ENCODE peak calls at places on chromosomes 16 and 17, in four cellular contexts. T is SK-N-SH, H is HepG2, E is GM12878. A is an unnamed sample.

GRCh38 chr16:71373073-71373472 is 14.6 kb downstream of the CALB2 start:
- DNase-seq in H (no peak), T (no peak), E (no peak), A (no peak)

GRCh38 chr16:14486520-14487303 is 143.3 kb downstream of the PARN start:
- DNase-seq in E (no peak), T (peak; percentile 68), H (peak; percentile 98), A (no peak)

GRCh38 chr17:70855401-70856054 is 686.2 kb downstream of the KCNJ2 start:
- DNase-seq in E (no peak), H (no peak), T (no peak), A (no peak)

GRCh38 chr17:50863221-50863843 is 2.8 kb downstream of the TOB1 start:
- DNase-seq in T (peak; percentile 80), E (no peak), H (peak; percentile 66), A (no peak)

GRCh38 chr17:80861360-80861861 is 130.2 kb upstream of the CHMP6 start:
- DNase-seq in H (no peak), T (peak; percentile 91), E (no peak), A (no peak)

GRCh38 chr17:49514374-49514738 is 19.3 kb downstream of the NGFR start:
- DNase-seq in T (peak; percentile 78), H (peak; percentile 67), E (no peak), A (peak; percentile 72)

GRCh38 chr17:80848449-80849102 is 143.1 kb upstream of the CHMP6 start:
- DNase-seq in H (no peak), T (no peak), E (no peak), A (no peak)

GRCh38 chr16:26365555-26365954 is 673.8 kb downstream of the HS3ST4 start:
- DNase-seq in T (no peak), E (no peak), H (no peak), A (no peak)

GRCh38 chr17:11880714-11881113 is 116.6 kb downstream of the ZNF18 start:
- DNase-seq in E (no peak), T (peak; percentile 22), H (peak; percentile 52), A (no peak)

GRCh38 chr17:78998311-78999055 is 11.1 kb downstream of the CANT1 start:
- DNase-seq in T (peak; percentile 96), H (no peak), E (no peak), A (no peak)

DNA sequence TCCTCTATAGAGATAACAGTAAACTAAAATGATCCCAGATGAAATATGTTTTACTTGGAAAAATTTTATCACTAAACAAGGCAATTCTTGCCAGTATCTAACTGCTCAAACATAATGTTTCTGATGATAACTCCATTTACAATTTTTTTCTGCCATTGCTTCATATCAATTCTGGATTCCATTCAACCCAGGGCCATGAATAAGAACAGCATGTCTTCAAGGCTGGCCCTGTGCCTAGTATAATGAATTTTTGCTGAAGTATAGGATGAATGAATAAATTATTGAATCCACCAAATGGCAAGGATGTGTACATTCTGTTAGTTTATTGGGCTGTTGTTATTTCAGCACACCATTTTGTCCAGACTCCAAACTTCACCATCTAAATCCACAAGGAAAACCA is 414.6 kb downstream of the HS3ST3B1 start:
- DNase-seq in H (no peak), E (no peak), T (no peak), A (no peak)
- TF ChIP-seq TCF12 in H (no peak), E (no peak), T (no peak), A (no peak)

DNA sequence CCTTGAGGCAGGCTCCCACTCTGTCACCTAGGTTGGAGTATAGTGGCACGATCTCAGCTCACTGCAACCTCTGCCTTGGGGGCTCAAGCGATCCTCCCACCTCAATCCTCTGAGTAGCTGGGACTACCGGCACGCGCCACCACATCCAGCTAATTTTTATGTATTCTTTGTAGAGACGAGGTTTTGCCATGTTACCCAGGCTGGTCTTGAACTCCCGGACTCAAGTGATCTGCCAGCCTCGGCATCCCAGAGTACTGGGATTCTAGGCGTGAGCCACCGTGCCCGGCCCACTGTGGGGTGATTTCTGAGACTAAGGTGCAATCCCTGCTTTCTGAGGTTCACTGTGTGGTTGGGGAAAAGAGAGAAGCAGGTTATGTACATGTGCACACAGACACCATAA is 12.0 kb upstream of the SLC12A3 start:
- DNase-seq in H (no peak), E (no peak), T (no peak), A (no peak)
- TF ChIP-seq TCF12 in H (no peak), E (no peak), T (no peak), A (no peak)

GRCh38 chr17:27558842-27559505 is 72.0 kb upstream of the LGALS9 start:
- DNase-seq in T (no peak), H (peak; percentile 91), E (no peak), A (no peak)
- TF ChIP-seq TCF12 in T (no peak), H (no peak), E (no peak), A (no peak)

GRCh38 chr16:83886199-83886971 is 12.5 kb upstream of the MLYCD start:
- DNase-seq in E (no peak), T (no peak), H (no peak), A (no peak)

GRCh38 chr16:83888672-83889044 is 10.3 kb upstream of the MLYCD start:
- DNase-seq in H (no peak), E (no peak), T (no peak), A (no peak)

GRCh38 chr16:83887088-83887487 is 11.8 kb upstream of the MLYCD start:
- DNase-seq in H (no peak), E (no peak), T (no peak), A (no peak)

GRCh38 chr16:83890359-83890758 is 8.6 kb upstream of the MLYCD start:
- DNase-seq in T (no peak), H (no peak), E (no peak), A (no peak)

DNA sequence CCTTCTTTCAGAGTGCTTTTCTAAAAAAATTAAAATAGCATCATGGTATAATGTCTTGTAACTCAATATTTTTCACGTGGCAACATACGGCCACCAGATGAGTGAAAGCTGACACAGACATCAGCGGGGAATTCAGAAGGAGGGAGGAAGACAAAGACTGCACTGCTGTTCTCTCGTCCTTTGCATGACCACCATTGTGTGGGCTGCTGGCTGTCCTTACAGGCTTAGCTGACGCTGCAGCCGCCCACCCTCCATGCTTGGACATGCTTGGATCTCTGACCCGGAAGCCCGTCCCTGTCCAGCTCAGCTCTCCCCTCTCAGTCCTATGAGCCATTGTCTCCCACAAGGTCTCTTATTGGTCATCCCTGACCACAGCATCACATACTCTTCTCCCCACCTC is 11.4 kb upstream of the MLYCD start:
- DNase-seq in H (no peak), T (no peak), E (no peak), A (no peak)
- TF ChIP-seq TCF12 in H (no peak), T (no peak), E (no peak), A (no peak)

DNA sequence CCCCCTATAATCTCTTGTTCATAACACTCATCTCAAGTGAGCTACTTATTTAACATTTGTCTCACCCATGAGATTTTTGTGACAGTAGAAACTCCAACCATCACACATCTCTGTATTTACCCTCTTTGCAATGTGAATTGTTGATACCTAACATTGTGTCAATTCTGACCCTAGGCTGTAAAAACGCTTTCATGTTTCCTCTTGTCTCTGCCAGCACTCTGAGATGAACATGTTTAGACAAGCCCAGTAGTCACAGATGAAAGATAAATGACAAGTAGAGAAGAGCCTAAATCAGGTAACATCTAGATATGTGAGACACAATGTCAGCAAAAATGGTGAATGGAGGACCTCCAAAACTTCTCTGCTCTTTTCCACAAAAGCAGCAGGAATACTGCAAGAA is 1254.5 kb upstream of the GOT2 start:
- DNase-seq in H (no peak), T (no peak), E (no peak), A (no peak)
- TF ChIP-seq TCF12 in H (no peak), T (no peak), E (no peak), A (no peak)

DNA sequence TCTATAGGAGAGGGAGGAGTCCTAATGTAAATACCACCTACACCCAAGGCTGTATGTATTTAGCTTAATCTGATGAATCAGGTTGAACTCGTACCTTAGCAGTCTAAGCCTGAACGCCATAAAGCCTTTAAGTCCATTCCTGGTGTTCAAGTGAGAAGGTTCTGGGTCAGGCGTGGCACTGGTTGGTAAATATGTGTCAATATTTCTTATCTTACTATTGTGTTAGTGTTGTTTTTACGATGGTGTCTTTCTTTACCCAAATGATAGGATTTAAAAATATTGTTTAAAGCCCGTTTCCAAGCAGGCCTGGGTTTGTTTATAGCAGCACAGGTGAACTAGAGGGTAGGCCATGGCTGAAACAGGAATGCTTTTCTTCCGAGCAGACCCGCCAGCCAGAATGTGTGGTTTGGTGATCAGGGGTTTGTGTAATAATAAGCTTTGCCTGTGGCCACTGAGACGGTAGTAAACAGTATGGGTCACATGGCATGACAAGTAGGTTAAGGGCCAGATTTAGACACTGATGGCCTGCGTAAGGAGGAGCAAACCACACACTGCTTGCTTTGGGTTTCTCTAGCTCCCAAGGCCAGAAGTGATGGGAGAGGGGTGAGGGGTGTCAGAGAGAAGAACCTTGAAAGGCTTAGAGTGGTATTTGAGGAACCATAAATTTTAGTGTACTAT is 3.3 kb downstream of the TMEM94 start:
- DNase-seq in E (peak; percentile 41), T (no peak), H (peak; percentile 90), A (no peak)
- TF ChIP-seq TCF12 in E (no peak), T (no peak), H (no peak), A (no peak)

DNA sequence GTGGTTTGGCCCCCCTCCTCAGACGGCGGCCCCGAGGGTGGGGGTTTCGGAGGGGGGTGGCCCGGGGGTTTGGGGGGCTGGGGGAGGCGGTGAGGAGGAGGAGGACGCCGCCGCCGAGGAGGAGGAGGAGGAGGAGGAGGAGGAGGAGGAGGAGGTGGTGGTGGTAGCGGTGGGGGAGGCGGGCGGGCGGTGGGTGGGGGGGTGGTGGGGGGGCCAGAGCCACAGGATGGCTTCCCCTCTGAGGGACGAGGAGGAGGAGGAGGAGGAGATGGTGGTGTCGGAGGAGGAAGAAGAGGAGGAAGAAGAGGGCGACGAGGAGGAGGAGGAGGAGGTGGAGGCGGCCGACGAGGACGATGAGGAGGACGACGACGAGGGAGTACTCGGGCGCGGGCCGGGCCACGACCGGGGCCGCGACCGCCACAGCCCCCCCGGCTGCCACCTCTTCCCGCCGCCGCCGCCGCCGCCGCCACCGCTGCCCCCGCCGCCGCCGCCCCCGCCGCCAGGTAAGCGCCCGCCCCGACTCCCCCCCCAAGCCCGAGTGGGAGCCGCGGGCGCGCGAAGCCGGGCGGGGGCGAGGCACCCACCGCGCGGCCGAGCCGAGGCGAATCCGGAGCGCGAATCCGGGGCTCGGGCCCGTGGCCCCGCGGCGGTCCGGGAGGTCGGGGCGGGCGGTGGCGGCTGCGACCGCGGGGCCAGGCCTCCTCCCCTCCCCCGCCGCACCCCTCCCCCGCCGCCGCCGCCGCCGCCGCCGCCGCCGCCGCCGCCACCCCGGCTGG is 3.8 kb upstream of the CHD3 start:
- DNase-seq in T (peak; percentile 55), E (no peak), H (no peak), A (no peak)
- TF ChIP-seq TCF12 in T (no peak), E (no peak), H (no peak), A (no peak)

DNA sequence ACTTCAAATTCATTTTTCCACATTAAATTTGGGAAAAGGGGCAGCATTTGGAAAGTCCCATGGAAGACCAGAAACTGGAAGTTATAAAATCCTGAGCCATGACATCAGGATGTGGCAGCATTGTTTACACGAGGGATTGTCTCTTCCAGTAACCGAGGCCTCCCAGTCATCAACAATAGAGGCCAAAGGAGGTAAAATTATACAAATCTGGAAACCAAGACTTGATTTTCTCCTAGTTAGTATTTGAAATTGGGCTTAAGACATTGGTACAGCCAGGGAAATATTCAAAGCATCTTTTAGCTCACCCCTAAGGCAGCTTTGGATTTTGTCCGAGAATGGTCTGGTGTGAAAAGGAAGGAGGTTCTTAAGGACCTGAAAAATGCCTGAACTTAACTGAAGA is 251.6 kb upstream of the FOXF1 start:
- DNase-seq in T (no peak), H (no peak), E (no peak), A (no peak)
- TF ChIP-seq TCF12 in T (no peak), H (no peak), E (no peak), A (no peak)

A was measured in H1.